ENCODE peak calls at places on chromosome 12, in six cellular contexts. V is IMR-90, E is neuronal stem cell, K is mesenchymal stem cell, Q is H1, Z is trophoblast cell. W is an unnamed sample.
A peak's percentile ranks its signal among the peaks of the same experiment; 100 is the strongest.

GRCh38 chr12:46185686-46186085 is 83.2 kb downstream of the SLC38A1 start:
- DNase-seq in V (no peak), E (no peak), K (no peak), Q (no peak), Z (no peak), W (no peak)

GRCh38 chr12:31896514-31897039 is 62.6 kb upstream of the RESF1 start:
- DNase-seq in V (peak; percentile 38), E (no peak), K (peak; percentile 75), Q (no peak), Z (no peak), W (no peak)

GRCh38 chr12:104291867-104292524 is 11.5 kb upstream of the EID3 start:
- DNase-seq in V (no peak), E (no peak), K (no peak), Q (no peak), Z (no peak), W (peak; percentile 42)

GRCh38 chr12:109309441-109310246 is 560 bp upstream of the FOXN4 start:
- DNase-seq in V (no peak), E (no peak), K (no peak), Q (peak; percentile 69), Z (no peak), W (no peak)

GRCh38 chr12:128790653-128791373 is 32.9 kb downstream of the SLC15A4 start:
- DNase-seq in V (no peak), E (no peak), K (no peak), Q (no peak), Z (no peak), W (no peak)

GRCh38 chr12:45174595-45174994 is 41.3 kb upstream of the ANO6 start:
- DNase-seq in V (no peak), E (no peak), K (no peak), Q (no peak), Z (no peak), W (no peak)

GRCh38 chr12:89390802-89391673 is 38.7 kb upstream of the DUSP6 start:
- DNase-seq in V (peak; percentile 90), E (no peak), K (peak; percentile 95), Q (no peak), Z (no peak), W (no peak)

GRCh38 chr12:22333186-22333745 is 1.2 kb downstream of the ST8SIA1 start:
- DNase-seq in V (peak; percentile 65), E (no peak), K (peak; percentile 53), Q (no peak), Z (no peak), W (no peak)

GRCh38 chr12:104304261-104305004 is 894 bp downstream of the EID3 start:
- DNase-seq in V (no peak), E (no peak), K (no peak), Q (no peak), Z (no peak), W (no peak)

GRCh38 chr12:12608557-12608957 is 3.1 kb upstream of the CREBL2 start:
- DNase-seq in V (peak; percentile 17), E (no peak), K (no peak), Q (no peak), Z (no peak), W (no peak)
- H3K14ac ChIP-seq in V (no peak overlapping the region), E (no peak overlapping the region), K (no peak overlapping the region), Q (no peak overlapping the region), Z (no peak overlapping the region), W (no peak overlapping the region)

GRCh38 chr12:110923692-110924334 is 3.4 kb upstream of the MYL2 start:
- DNase-seq in V (no peak), E (no peak), K (no peak), Q (no peak), Z (no peak), W (no peak)

GRCh38 chr12:110921262-110921661 is 883 bp upstream of the MYL2 start:
- DNase-seq in V (peak; percentile 19), E (no peak), K (peak; percentile 47), Q (no peak), Z (no peak), W (no peak)

GRCh38 chr12:110920324-110920910 is at the start of gene MYL2:
- DNase-seq in V (no peak), E (no peak), K (no peak), Q (no peak), Z (no peak), W (no peak)

GRCh38 chr12:110923192-110923591 is 2.8 kb upstream of the MYL2 start:
- DNase-seq in V (no peak), E (no peak), K (no peak), Q (no peak), Z (no peak), W (no peak)

GRCh38 chr12:110922652-110923051 is 2.3 kb upstream of the MYL2 start:
- DNase-seq in V (no peak), E (no peak), K (no peak), Q (no peak), Z (no peak), W (no peak)
- H2BK5ac ChIP-seq in V (no peak overlapping the region), E (no peak overlapping the region), K (no peak overlapping the region), Q (no peak overlapping the region), Z (no peak overlapping the region), W (no peak overlapping the region)

DNA sequence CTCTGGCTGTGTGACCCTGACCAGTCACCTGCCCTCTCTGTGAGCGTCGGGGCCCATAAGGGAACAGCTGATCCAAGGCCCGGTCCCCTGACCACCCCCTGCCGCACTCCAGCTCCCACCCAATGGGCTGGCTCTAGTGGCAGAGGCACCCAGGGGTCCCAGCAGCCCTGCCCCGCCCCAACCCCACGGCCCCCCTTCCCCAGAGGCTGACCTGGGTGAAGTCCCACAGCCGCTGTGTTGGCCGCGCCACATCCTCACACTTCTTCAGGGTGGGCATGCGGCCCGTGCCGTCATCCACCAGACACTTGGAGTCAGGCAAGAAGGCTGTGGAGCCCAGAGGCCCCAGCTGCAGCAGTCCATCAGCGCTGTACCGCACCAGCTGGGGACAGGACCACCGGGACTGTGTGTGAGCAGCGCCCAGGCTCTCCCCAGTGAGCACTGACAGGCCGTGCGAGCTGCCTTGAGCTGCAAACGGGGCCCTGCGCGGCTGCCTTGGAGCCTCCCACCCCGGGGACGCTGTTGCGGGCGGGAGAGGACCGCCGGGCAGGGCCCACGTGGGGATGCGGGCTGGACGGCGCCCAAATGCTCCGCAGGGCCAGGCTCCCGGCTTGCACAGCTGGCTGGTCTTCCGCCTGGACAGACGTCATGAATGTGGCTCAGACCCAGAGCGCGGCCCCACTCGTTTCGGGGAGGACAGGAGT is 53.5 kb downstream of the NOC4L start:
- DNase-seq in V (no peak), E (no peak), K (no peak), Q (no peak), Z (no peak), W (no peak)
- H3K14ac ChIP-seq in V (no peak overlapping the region), E (peak overlapping the region; percentile 47), K (no peak overlapping the region), Q (no peak overlapping the region), Z (no peak overlapping the region), W (no peak overlapping the region)

GRCh38 chr12:56157201-56158028 is 744 bp upstream of the MYL6 start:
- DNase-seq in V (peak; percentile 83), E (peak; percentile 83), K (peak; percentile 94), Q (peak; percentile 79), Z (peak; percentile 93), W (peak; percentile 89)
- H2BK5ac ChIP-seq in V (peak overlapping the region; percentile 75), E (no peak overlapping the region), K (peak overlapping the region; percentile 19), Q (peak overlapping the region; percentile 84), Z (peak overlapping the region; percentile 27), W (peak overlapping the region; percentile 75)

GRCh38 chr12:39036060-39036459 is 130.7 kb upstream of the CPNE8 start:
- DNase-seq in V (no peak), E (no peak), K (no peak), Q (no peak), Z (no peak), W (no peak)

GRCh38 chr12:39032034-39032433 is 126.6 kb upstream of the CPNE8 start:
- DNase-seq in V (no peak), E (no peak), K (no peak), Q (no peak), Z (no peak), W (no peak)

GRCh38 chr12:39033789-39034188 is 128.4 kb upstream of the CPNE8 start:
- DNase-seq in V (no peak), E (no peak), K (no peak), Q (no peak), Z (no peak), W (no peak)

DNA sequence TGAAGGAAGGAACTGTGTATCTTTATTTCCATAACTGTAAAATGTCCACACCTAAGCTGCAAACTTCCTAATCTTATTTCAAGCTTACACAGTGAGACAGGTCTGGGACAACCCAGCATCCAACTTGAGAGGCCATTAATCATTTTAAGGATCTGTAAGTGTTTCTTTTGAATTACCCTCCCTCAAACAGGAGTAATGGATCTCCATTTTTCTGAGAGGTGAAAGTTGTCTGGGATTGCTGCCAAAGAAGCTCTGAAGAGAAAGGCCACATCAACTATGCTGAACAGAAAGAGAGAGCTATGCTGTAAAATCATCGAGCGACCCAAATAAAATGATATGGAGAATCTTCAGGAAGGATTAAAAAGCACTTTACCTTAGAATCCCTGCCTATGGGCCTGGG is 131.7 kb upstream of the CPNE8 start:
- DNase-seq in V (no peak), E (no peak), K (no peak), Q (no peak), Z (no peak), W (no peak)
- H3K14ac ChIP-seq in V (no peak overlapping the region), E (no peak overlapping the region), K (no peak overlapping the region), Q (no peak overlapping the region), Z (no peak overlapping the region), W (no peak overlapping the region)

W was measured in H9.